ENCODE peak calls at places on chromosome 18, in eight cellular contexts. N is mesothelial cell of epicardium; U is NCI-H2171 treated with DMSO at 0.1 percent for 48 hours; H is AG09319; L is naive thymus-derived CD8-positive, alpha-beta T cell; E is COLO829; K is PC-3; I is AG04450. D is an unnamed sample.

GRCh38 chr18:56756971-56757370 is 105.8 kb downstream of the WDR7 start:
- DNase-seq in I (no peak), L (no peak), N (no peak), U (peak; percentile 96), H (no peak), E (no peak), K (no peak), D (no peak)

GRCh38 chr18:32425466-32425865 is 45.2 kb downstream of the GAREM1 start:
- DNase-seq in N (no peak), I (no peak), L (no peak), H (no peak), U (no peak), K (peak; percentile 18), E (peak; percentile 60), D (no peak)

GRCh38 chr18:42108071-42108470 is 153.0 kb downstream of the PIK3C3 start:
- DNase-seq in I (no peak), H (no peak), E (no peak), N (no peak), L (no peak), U (no peak), K (no peak), D (no peak)

GRCh38 chr18:51194604-51195003 is 2.9 kb downstream of the MEX3C start:
- DNase-seq in I (no peak), L (no peak), K (no peak), H (no peak), U (no peak), N (no peak), E (no peak), D (no peak)

GRCh38 chr18:75267643-75268184 is 57.1 kb downstream of the TSHZ1 start:
- DNase-seq in U (no peak), E (peak; percentile 22), H (no peak), I (no peak), L (no peak), N (no peak), K (no peak), D (no peak)

GRCh38 chr18:48922801-48923730 is 27.7 kb downstream of the SMAD7 start:
- DNase-seq in U (peak; percentile 68), H (peak; percentile 30), E (peak; percentile 54), I (no peak), N (peak; percentile 57), K (peak; percentile 38), L (no peak), D (no peak)

GRCh38 chr18:74806700-74807416 is 209.2 kb downstream of the ZNF407 start:
- DNase-seq in U (no peak), H (peak; percentile 10), N (no peak), E (no peak), I (peak; percentile 61), L (no peak), K (peak; percentile 97), D (no peak)

GRCh38 chr18:46518438-46518837 is 138.6 kb downstream of the LOXHD1 start:
- DNase-seq in K (peak; percentile 19), L (no peak), I (no peak), U (peak; percentile 18), N (no peak), E (no peak), H (no peak), D (no peak)

GRCh38 chr18:32349728-32350395 is 120.8 kb downstream of the GAREM1 start:
- DNase-seq in I (peak; percentile 87), K (peak; percentile 73), L (no peak), N (peak; percentile 57), H (peak; percentile 79), E (peak; percentile 48), U (peak; percentile 41), D (no peak)

GRCh38 chr18:56545539-56545938 is 92.9 kb downstream of the TXNL1 start:
- DNase-seq in H (no peak), U (no peak), E (no peak), N (no peak), K (no peak), L (no peak), I (no peak), D (no peak)

GRCh38 chr18:59763541-59764136 is 66.4 kb upstream of the CCBE1 start:
- DNase-seq in E (no peak), H (no peak), U (no peak), L (no peak), I (no peak), K (no peak), N (no peak), D (no peak)

GRCh38 chr18:56517181-56517580 is 121.2 kb downstream of the TXNL1 start:
- DNase-seq in K (no peak), L (no peak), U (no peak), E (no peak), N (no peak), I (no peak), H (no peak), D (no peak)

GRCh38 chr18:70956554-70956953 is 667.7 kb downstream of the SOCS6 start:
- DNase-seq in I (no peak), K (no peak), U (no peak), E (no peak), N (no peak), L (no peak), H (no peak), D (no peak)

D was measured in stimulated activated naive CD4-positive, alpha-beta T cell treated with Interleukin-2 at 50 U/mL for 16 hours.